ENCODE peak calls at places on chromosomes 2 and 18, in ten cellular contexts. J, U, F, L, N, M, Z, O, X and V are unnamed samples.

GRCh38 chr2:177237932-177238331 is 25.3 kb downstream of the HNRNPA3 start:
- DNase-seq in J (no peak), U (no peak), F (no peak), L (no peak), N (no peak), M (no peak), Z (no peak), O (no peak), X (no peak), V (no peak)

GRCh38 chr2:232584238-232584637 is 33.7 kb downstream of the EIF4E2 start:
- DNase-seq in J (no peak), U (no peak), F (no peak), L (no peak), N (no peak), M (no peak), Z (no peak), O (no peak), X (no peak), V (no peak)

GRCh38 chr2:242031481-242032019 is 162.0 kb downstream of the RTP5 start:
- DNase-seq in J (no peak), U (peak; percentile 14), F (no peak), L (peak; percentile 15), N (peak; percentile 30), M (peak; percentile 90), Z (peak; percentile 49), O (no peak), X (peak; percentile 82), V (no peak)

GRCh38 chr2:232435805-232436204 is 20.1 kb upstream of the ALPI start:
- DNase-seq in J (no peak), U (no peak), F (no peak), L (no peak), N (no peak), M (no peak), Z (peak; percentile 25), O (no peak), X (no peak), V (no peak)

GRCh38 chr2:168593713-168594112 is 137.6 kb downstream of the CERS6 start:
- DNase-seq in J (no peak), U (no peak), F (no peak), L (no peak), N (no peak), M (peak; percentile 19), Z (no peak), O (no peak), X (no peak), V (no peak)

GRCh38 chr2:112691761-112692370 is 29.0 kb upstream of the NT5DC4 start:
- DNase-seq in J (no peak), U (no peak), F (no peak), L (no peak), N (no peak), M (peak; percentile 53), Z (no peak), O (no peak), X (no peak), V (no peak)

GRCh38 chr18:12246849-12247808 is 7.0 kb upstream of the CIDEA start:
- DNase-seq in J (no peak), U (no peak), F (no peak), L (peak; percentile 77), N (no peak), M (peak; percentile 15), Z (peak; percentile 54), O (no peak), X (no peak), V (no peak)

GRCh38 chr2:673615-674318 is 3.4 kb downstream of the TMEM18 start:
- DNase-seq in J (no peak), U (no peak), F (no peak), L (no peak), N (no peak), M (peak; percentile 81), Z (peak; percentile 31), O (no peak), X (no peak), V (no peak)

GRCh38 chr2:11757101-11757500 is 10.7 kb downstream of the LPIN1 start:
- DNase-seq in J (no peak), U (no peak), F (no peak), L (no peak), N (no peak), M (no peak), Z (no peak), O (no peak), X (peak; percentile 72), V (no peak)

GRCh38 chr2:64784168-64785061 is 130.7 kb upstream of the SERTAD2 start:
- DNase-seq in J (no peak), U (no peak), F (no peak), L (no peak), N (no peak), M (no peak), Z (no peak), O (no peak), X (no peak), V (no peak)

GRCh38 chr2:120434487-120434886 is 88.6 kb downstream of the INHBB start:
- DNase-seq in J (no peak), U (no peak), F (no peak), L (peak; percentile 22), N (no peak), M (peak; percentile 76), Z (peak; percentile 67), O (no peak), X (no peak), V (no peak)

GRCh38 chr2:56185101-56185581 is 1.4 kb downstream of the CCDC85A start:
- DNase-seq in J (no peak), U (peak; percentile 37), F (peak; percentile 26), L (peak; percentile 29), N (no peak), M (peak; percentile 66), Z (peak; percentile 80), O (no peak), X (no peak), V (no peak)
- H3K9me3 ChIP-seq in J (no peaks in the 10 kb centered on the region), U (no peaks in the 10 kb centered on the region), F (no peaks in the 10 kb centered on the region), L (no peaks in the 10 kb centered on the region), N (no peaks in the 10 kb centered on the region), M (no peaks in the 10 kb centered on the region), Z (no peaks in the 10 kb centered on the region), O (no peaks in the 10 kb centered on the region), X (no peaks in the 10 kb centered on the region), V (no peaks in the 10 kb centered on the region)

DNA sequence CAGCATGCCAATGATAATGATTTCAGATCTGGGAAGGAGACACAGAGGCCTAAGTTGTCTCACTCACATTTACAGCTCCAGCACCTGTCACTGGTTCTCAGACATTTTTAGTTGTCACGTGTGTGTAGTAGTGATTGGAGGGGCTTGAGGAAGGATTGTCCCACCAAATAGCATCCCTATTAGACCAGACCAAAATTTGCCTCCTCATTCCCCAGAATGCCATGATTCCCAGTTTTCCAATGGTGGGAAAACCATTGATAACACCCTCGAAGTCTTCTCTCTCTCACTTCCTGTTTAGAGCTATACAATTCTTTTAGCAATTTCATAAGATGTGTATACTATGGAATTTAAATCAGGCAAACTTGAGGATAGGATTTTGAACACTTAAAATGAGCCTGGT is 52.5 kb downstream of the CCDC141 start:
- DNase-seq in J (no peak), U (no peak), F (no peak), L (no peak), N (no peak), M (no peak), Z (no peak), O (no peak), X (no peak), V (no peak)
- H3K9me3 ChIP-seq in J (no peaks in the 10 kb centered on the region), U (no peaks in the 10 kb centered on the region), F (no peaks in the 10 kb centered on the region), L (peaks cover 7% of the 10 kb centered on the region), N (no peaks in the 10 kb centered on the region), M (no peaks in the 10 kb centered on the region), Z (no peaks in the 10 kb centered on the region), O (peaks cover 13% of the 10 kb centered on the region), X (no peaks in the 10 kb centered on the region), V (no peaks in the 10 kb centered on the region)

DNA sequence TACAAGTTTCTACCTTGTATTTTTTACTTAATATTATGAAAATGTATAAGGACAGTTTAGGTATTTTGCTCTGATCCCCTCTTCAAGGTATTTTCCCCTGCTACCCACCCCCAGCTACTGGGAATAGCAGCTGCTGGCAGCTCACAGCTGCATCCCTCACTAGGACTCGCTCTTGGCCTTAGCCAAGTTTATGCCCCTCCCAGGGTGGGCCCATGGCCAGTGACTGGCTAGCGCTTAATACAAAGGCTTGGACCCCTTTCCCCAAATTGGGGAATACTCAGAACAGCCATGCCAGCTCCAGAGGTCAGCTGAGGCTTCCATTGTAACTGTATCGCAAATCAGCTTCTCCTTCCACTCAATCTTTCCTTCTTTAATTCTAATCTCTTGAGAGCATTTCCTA is 131.3 kb downstream of the GFPT1 start:
- DNase-seq in J (no peak), U (no peak), F (no peak), L (no peak), N (no peak), M (no peak), Z (no peak), O (no peak), X (no peak), V (no peak)
- H3K9me3 ChIP-seq in J (peaks cover 10% of the 10 kb centered on the region), U (no peaks in the 10 kb centered on the region), F (peaks cover 15% of the 10 kb centered on the region), L (peaks cover 11% of the 10 kb centered on the region), N (no peaks in the 10 kb centered on the region), M (no peaks in the 10 kb centered on the region), Z (no peaks in the 10 kb centered on the region), O (peaks cover 3% of the 10 kb centered on the region), X (no peaks in the 10 kb centered on the region), V (peaks cover 6% of the 10 kb centered on the region)

GRCh38 chr2:2767837-2768236 is 436.8 kb upstream of the MYT1L start:
- DNase-seq in J (no peak), U (no peak), F (no peak), L (no peak), N (no peak), M (no peak), Z (peak; percentile 63), O (no peak), X (no peak), V (no peak)

GRCh38 chr2:2764739-2765138 is 433.7 kb upstream of the MYT1L start:
- DNase-seq in J (no peak), U (no peak), F (no peak), L (no peak), N (no peak), M (no peak), Z (no peak), O (no peak), X (no peak), V (no peak)

GRCh38 chr2:2763998-2764355 is 432.9 kb upstream of the MYT1L start:
- DNase-seq in J (no peak), U (no peak), F (no peak), L (no peak), N (no peak), M (no peak), Z (no peak), O (no peak), X (no peak), V (no peak)

GRCh38 chr2:2765176-2765800 is 434.2 kb upstream of the MYT1L start:
- DNase-seq in J (no peak), U (no peak), F (no peak), L (no peak), N (no peak), M (no peak), Z (no peak), O (no peak), X (no peak), V (no peak)

DNA sequence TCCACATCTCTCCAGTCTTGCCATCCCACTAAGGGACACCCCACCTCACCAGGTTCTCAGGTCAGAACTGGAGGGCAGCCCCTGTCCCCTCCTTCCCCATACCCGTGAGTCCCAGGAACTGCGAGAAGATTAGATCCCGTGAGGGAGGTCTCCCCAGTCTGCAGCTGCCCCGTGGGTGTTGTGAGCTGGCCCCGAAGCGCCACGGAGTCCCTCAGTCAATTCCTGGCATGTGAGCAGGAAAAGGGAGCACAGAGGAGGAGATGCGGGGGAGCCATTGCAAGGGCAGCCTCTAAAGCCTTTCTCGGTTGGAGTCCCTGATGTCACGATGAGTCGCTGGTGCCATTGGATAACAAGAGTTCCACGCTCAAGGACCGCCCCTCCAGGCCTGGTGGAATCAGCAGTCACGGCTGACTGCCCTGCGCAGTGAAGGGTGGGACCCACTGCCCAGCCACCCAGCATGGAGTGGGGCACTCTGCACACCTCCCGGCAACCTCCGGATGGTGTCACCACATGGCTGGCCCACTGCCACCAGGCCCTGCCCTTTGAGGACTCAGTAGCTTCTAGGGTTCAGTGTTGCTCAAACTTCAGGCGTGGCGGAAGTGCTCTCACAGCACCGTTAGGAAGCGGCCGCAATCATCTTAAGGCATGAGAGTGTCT is 434.9 kb upstream of the MYT1L start:
- DNase-seq in J (no peak), U (no peak), F (no peak), L (no peak), N (no peak), M (no peak), Z (peak; percentile 67), O (no peak), X (no peak), V (no peak)
- H3K9me3 ChIP-seq in J (no peaks in the 10 kb centered on the region), U (no peaks in the 10 kb centered on the region), F (no peaks in the 10 kb centered on the region), L (no peaks in the 10 kb centered on the region), N (no peaks in the 10 kb centered on the region), M (no peaks in the 10 kb centered on the region), Z (no peaks in the 10 kb centered on the region), O (no peaks in the 10 kb centered on the region), X (no peaks in the 10 kb centered on the region), V (no peaks in the 10 kb centered on the region)